ENCODE peak calls at places on chromosomes 4 and X, in seven cellular contexts. I, S, P, D, C, B and V are unnamed samples.

GRCh38 chrX:140980271-140980670 is 22.1 kb upstream of the SPANXB1 start:
- DNase-seq in S (no peak), P (no peak), C (no peak), D (no peak), B (no peak), I (no peak), V (no peak)

GRCh38 chrX:88612870-88613329 is 134.1 kb upstream of the CPXCR1 start:
- DNase-seq in C (no peak), S (no peak), D (no peak), I (no peak), P (no peak), B (no peak), V (no peak)

GRCh38 chrX:1124531-1124930 is 87.9 kb downstream of the CRLF2 start:
- DNase-seq in B (no peak), P (no peak), C (no peak), D (no peak), S (peak; percentile 0), I (peak; percentile 16), V (no peak)

GRCh38 chr4:137949746-137950145 is 292.4 kb downstream of the SLC7A11 start:
- DNase-seq in S (no peak), I (no peak), P (no peak), D (no peak), B (no peak), C (no peak), V (no peak)

GRCh38 chr4:153676984-153677383 is 7.1 kb upstream of the TLR2 start:
- DNase-seq in S (no peak), I (no peak), P (no peak), C (no peak), D (no peak), B (no peak), V (no peak)

GRCh38 chrX:140151316-140151715 is 186.0 kb upstream of the CXorf66 start:
- DNase-seq in I (no peak), D (no peak), C (no peak), S (no peak), B (no peak), P (no peak), V (no peak)

GRCh38 chrX:15663439-15663838 is 1.2 kb downstream of the CLTRN start:
- DNase-seq in B (no peak), D (no peak), S (no peak), P (no peak), I (no peak), C (no peak), V (no peak)

GRCh38 chrX:132017431-132018185 is 5.5 kb upstream of the STK26 start:
- DNase-seq in S (no peak), C (no peak), B (no peak), P (no peak), D (no peak), I (no peak), V (no peak)

GRCh38 chrX:109472939-109473713 is 8.8 kb downstream of the GUCY2F start:
- DNase-seq in D (peak; percentile 18), C (no peak), P (no peak), I (no peak), S (no peak), B (peak; percentile 43), V (no peak)

GRCh38 chrX:85851418-85851817 is 195.9 kb downstream of the CHM start:
- DNase-seq in I (no peak), P (no peak), S (peak; percentile 58), B (no peak), C (no peak), D (no peak), V (no peak)

GRCh38 chrX:18424482-18425198 is 768 bp upstream of the CDKL5 start:
- DNase-seq in D (peak; percentile 58), S (peak; percentile 83), C (peak; percentile 51), I (no peak), P (no peak), B (no peak), V (peak; percentile 2)

GRCh38 chr4:54055494-54055893 is 8.9 kb downstream of the CHIC2 start:
- DNase-seq in P (no peak), B (no peak), C (no peak), D (no peak), I (no peak), S (no peak), V (no peak)

GRCh38 chr4:48047896-48048295 is 31.3 kb downstream of the NIPAL1 start:
- DNase-seq in S (no peak), B (no peak), C (no peak), D (no peak), I (no peak), P (peak; percentile 44), V (no peak)

GRCh38 chr4:183405371-183405770 is 39.1 kb upstream of the CDKN2AIP start:
- DNase-seq in B (no peak), I (no peak), S (no peak), C (no peak), P (no peak), D (no peak), V (no peak)

GRCh38 chrX:125205918-125206665 is 113.6 kb upstream of the TEX13C start:
- DNase-seq in S (peak; percentile 66), D (no peak), P (no peak), C (peak; percentile 42), B (no peak), I (no peak), V (no peak)

GRCh38 chr4:143253156-143253555 is 68.4 kb downstream of the USP38 start:
- DNase-seq in S (no peak), C (no peak), B (no peak), I (no peak), P (no peak), D (no peak), V (no peak)

GRCh38 chrX:102517331-102517730 is 792 bp upstream of the TMSB15A start:
- DNase-seq in C (no peak), S (no peak), P (no peak), B (no peak), I (no peak), D (no peak), V (no peak)

GRCh38 chr4:40395908-40396806 is 61.0 kb downstream of the CHRNA9 start:
- DNase-seq in P (peak; percentile 42), D (peak; percentile 67), B (peak; percentile 90), C (no peak), S (no peak), I (no peak), V (no peak)

GRCh38 chr4:19879330-19879729 is 372.4 kb upstream of the SLIT2 start:
- DNase-seq in P (no peak), B (no peak), C (no peak), I (no peak), S (no peak), D (no peak), V (no peak)

GRCh38 chrX:46959101-46959500 is 46.9 kb downstream of the JADE3 start:
- DNase-seq in C (no peak), S (no peak), B (no peak), I (no peak), P (no peak), D (no peak), V (no peak)

GRCh38 chr4:174122705-174123104 is 160.8 kb downstream of the FBXO8 start:
- DNase-seq in P (no peak), S (no peak), B (no peak), I (no peak), C (no peak), D (no peak), V (no peak)

GRCh38 chr4:62407534-62407933 is 1207.4 kb downstream of the ADGRL3 start:
- DNase-seq in B (no peak), S (no peak), D (no peak), I (no peak), C (no peak), P (no peak), V (no peak)
- H3K27ac ChIP-seq in B (no peak overlapping the region), S (no peak overlapping the region), D (no peak overlapping the region), I (no peak overlapping the region), C (no peak overlapping the region), P (no peak overlapping the region), V (no peak overlapping the region)

DNA sequence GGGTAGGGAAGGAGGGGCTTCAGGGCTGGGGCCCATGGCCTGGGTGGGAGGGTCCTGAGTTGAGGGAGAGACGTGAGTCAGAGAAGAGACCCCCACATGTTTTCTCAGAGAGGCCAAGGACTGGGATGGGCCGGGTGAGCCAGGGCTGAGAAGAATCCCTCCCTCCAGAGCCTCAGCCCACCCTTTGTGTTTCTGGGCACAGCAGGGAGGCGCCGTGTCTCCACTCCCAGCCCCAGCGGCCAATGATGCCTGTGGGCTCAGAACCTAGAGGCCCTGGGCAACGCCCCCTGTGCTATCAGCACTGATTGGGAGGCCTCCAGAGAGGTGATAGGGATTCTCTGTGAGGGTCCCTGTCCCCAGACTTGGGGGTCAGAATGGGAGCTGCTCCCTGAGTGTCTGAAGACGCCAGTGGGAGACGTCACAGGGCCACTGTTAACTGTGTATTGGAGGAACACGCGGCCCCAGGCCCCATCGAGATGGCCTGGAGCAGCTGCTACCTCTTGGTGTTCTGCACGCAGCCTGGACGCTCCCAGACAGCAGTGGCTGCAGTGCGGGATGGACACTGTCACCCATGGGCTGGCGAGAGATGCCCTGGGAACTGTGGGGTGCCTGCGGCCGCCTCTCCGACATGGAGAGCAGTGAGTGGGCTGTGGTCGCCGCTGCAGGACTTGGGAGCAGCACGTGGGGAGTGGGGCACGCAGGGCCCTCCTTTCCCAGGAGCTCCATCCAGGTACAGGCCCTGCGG is 8.5 kb downstream of the FGFRL1 start:
- DNase-seq in C (no peak), B (no peak), S (no peak), P (no peak), I (no peak), D (no peak), V (no peak)
- H3K27ac ChIP-seq in C (no peak overlapping the region), B (no peak overlapping the region), S (no peak overlapping the region), P (no peak overlapping the region), I (no peak overlapping the region), D (no peak overlapping the region), V (no peak overlapping the region)

GRCh38 chr4:80717204-80717603 is 313.3 kb upstream of the BMP3 start:
- DNase-seq in S (no peak), C (no peak), D (no peak), I (no peak), P (no peak), B (no peak), V (no peak)
- H3K27ac ChIP-seq in S (no peak overlapping the region), C (no peak overlapping the region), D (no peak overlapping the region), I (no peak overlapping the region), P (no peak overlapping the region), B (no peak overlapping the region), V (no peak overlapping the region)

GRCh38 chr4:158817562-158818370 is 48.9 kb downstream of the FNIP2 start:
- DNase-seq in I (no peak), C (no peak), P (no peak), D (no peak), B (no peak), S (no peak), V (no peak)
- H3K27ac ChIP-seq in I (no peak overlapping the region), C (no peak overlapping the region), P (no peak overlapping the region), D (no peak overlapping the region), B (peak overlapping the region; percentile 49), S (peak overlapping the region; percentile 48), V (peak overlapping the region; percentile 33)

GRCh38 chrX:45622538-45622937 is 421.9 kb upstream of the DIPK2B start:
- DNase-seq in S (no peak), I (no peak), P (no peak), B (no peak), D (no peak), C (no peak), V (no peak)
- H3K27ac ChIP-seq in S (no peak overlapping the region), I (peak overlapping the region; percentile 41), P (no peak overlapping the region), B (peak overlapping the region; percentile 65), D (no peak overlapping the region), C (no peak overlapping the region), V (no peak overlapping the region)